ENCODE peak calls at places on chromosomes 12 and 14, in eight cellular contexts. U is astrocyte of the spinal cord; P is epithelial cell of esophagus; Z is activated CD8-positive, alpha-beta T cell treated with anti-CD3 and anti-CD28 coated beads for 36 hours; D is upper lobe of right lung; A is HL-60; T is fibroblast of pulmonary artery; Q is heart right ventricle. N is an unnamed sample.

GRCh38 chr14:59890676-59891075 is 20.1 kb upstream of the RTN1 start:
- DNase-seq in U (no peak), P (no peak), Z (no peak), D (no peak), A (no peak), T (no peak), Q (no peak), N (no peak)

GRCh38 chr14:100070310-100070709 is 5.1 kb downstream of the EVL start:
- DNase-seq in U (no peak), P (no peak), Z (peak; percentile 67), D (no peak), A (no peak), T (no peak), Q (no peak), N (no peak)

GRCh38 chr12:6644903-6645302 is 2.3 kb downstream of the ACRBP start:
- DNase-seq in U (no peak), P (no peak), Z (no peak), D (no peak), A (no peak), T (no peak), Q (peak; percentile 37), N (no peak)

GRCh38 chr14:96257900-96258299 is 1.9 kb downstream of the BDKRB1 start:
- DNase-seq in U (no peak), P (no peak), Z (no peak), D (no peak), A (no peak), T (no peak), Q (no peak), N (no peak)

GRCh38 chr12:93103154-93103553 is 174.1 kb upstream of the EEA1 start:
- DNase-seq in U (no peak), P (no peak), Z (no peak), D (no peak), A (no peak), T (no peak), Q (no peak), N (no peak)

GRCh38 chr14:72595152-72595551 is 298.7 kb downstream of the DPF3 start:
- DNase-seq in U (no peak), P (no peak), Z (no peak), D (no peak), A (no peak), T (no peak), Q (no peak), N (no peak)

GRCh38 chr14:91339076-91339475 is 78.5 kb downstream of the CCDC88C start:
- DNase-seq in U (no peak), P (no peak), Z (no peak), D (no peak), A (no peak), T (no peak), Q (no peak), N (no peak)

GRCh38 chr12:76556373-76556772 is 3.2 kb downstream of the OSBPL8 start:
- DNase-seq in U (no peak), P (peak; percentile 16), Z (no peak), D (no peak), A (no peak), T (no peak), Q (no peak), N (no peak)

GRCh38 chr12:108565976-108566375 is 3.6 kb downstream of the ISCU start:
- DNase-seq in U (peak; percentile 68), P (peak; percentile 96), Z (peak; percentile 81), D (peak; percentile 89), A (peak; percentile 88), T (peak; percentile 86), Q (peak; percentile 74), N (peak; percentile 76)

GRCh38 chr14:55589171-55589570 is 9.2 kb downstream of the KTN1 start:
- DNase-seq in U (no peak), P (peak; percentile 37), Z (no peak), D (no peak), A (no peak), T (no peak), Q (no peak), N (no peak)

GRCh38 chr12:89217472-89217871 is 134.8 kb downstream of the DUSP6 start:
- DNase-seq in U (no peak), P (peak; percentile 69), Z (no peak), D (no peak), A (no peak), T (no peak), Q (no peak), N (no peak)

GRCh38 chr12:123621101-123621500 is 12.4 kb downstream of the EIF2B1 start:
- DNase-seq in U (no peak), P (peak; percentile 4), Z (no peak), D (no peak), A (no peak), T (no peak), Q (no peak), N (no peak)

GRCh38 chr12:26723379-26724308 is 109.3 kb downstream of the ITPR2 start:
- DNase-seq in U (peak; percentile 84), P (peak; percentile 60), Z (no peak), D (no peak), A (no peak), T (peak; percentile 76), Q (no peak), N (no peak)

GRCh38 chr12:92215358-92215757 is 69.7 kb upstream of the BTG1 start:
- DNase-seq in U (no peak), P (no peak), Z (no peak), D (no peak), A (no peak), T (no peak), Q (no peak), N (no peak)

GRCh38 chr14:36383674-36384421 is 63.4 kb upstream of the MBIP start:
- DNase-seq in U (no peak), P (peak; percentile 82), Z (no peak), D (peak; percentile 75), A (no peak), T (no peak), Q (peak; percentile 58), N (no peak)

GRCh38 chr12:62917939-62918338 is 17.0 kb downstream of the PPM1H start:
- DNase-seq in U (no peak), P (no peak), Z (no peak), D (no peak), A (no peak), T (no peak), Q (no peak), N (no peak)

GRCh38 chr12:81627336-81628189 is 131.6 kb downstream of the PPFIA2 start:
- DNase-seq in U (peak; percentile 69), P (peak; percentile 57), Z (no peak), D (no peak), A (no peak), T (peak; percentile 72), Q (no peak), N (no peak)

GRCh38 chr12:57759360-57759980 is 4.6 kb downstream of the MARCHF9 start:
- DNase-seq in U (no peak), P (peak; percentile 73), Z (peak; percentile 58), D (no peak), A (no peak), T (peak; percentile 40), Q (no peak), N (no peak)
- TF ChIP-seq CTCF in U (peak; percentile 46), P (peak; percentile 73), Z (peak; percentile 69), D (peak; percentile 47), A (peak; percentile 22), T (peak; percentile 53), Q (peak; percentile 44), N (no peak)

GRCh38 chr12:47818701-47819543 is 781 bp downstream of the HDAC7 start:
- DNase-seq in U (no peak), P (no peak), Z (peak; percentile 58), D (peak; percentile 91), A (no peak), T (peak; percentile 36), Q (peak; percentile 83), N (no peak)

GRCh38 chr12:47816646-47817271 is 2.9 kb downstream of the HDAC7 start:
- DNase-seq in U (no peak), P (no peak), Z (no peak), D (peak; percentile 53), A (no peak), T (peak; percentile 39), Q (no peak), N (no peak)

GRCh38 chr12:47817272-47818006 is 2.3 kb downstream of the HDAC7 start:
- DNase-seq in U (no peak), P (no peak), Z (peak; percentile 32), D (peak; percentile 58), A (no peak), T (no peak), Q (no peak), N (no peak)

GRCh38 chr12:47818382-47818700 is 1.4 kb downstream of the HDAC7 start:
- DNase-seq in U (peak; percentile 32), P (no peak), Z (peak; percentile 69), D (no peak), A (no peak), T (no peak), Q (no peak), N (no peak)

GRCh38 chr12:47818007-47818376 is 1.7 kb downstream of the HDAC7 start:
- DNase-seq in U (no peak), P (no peak), Z (no peak), D (peak; percentile 43), A (no peak), T (no peak), Q (no peak), N (no peak)
- TF ChIP-seq CTCF in U (no peak), P (peak; percentile 19), Z (no peak), D (no peak), A (no peak), T (no peak), Q (no peak), N (no peak)

DNA sequence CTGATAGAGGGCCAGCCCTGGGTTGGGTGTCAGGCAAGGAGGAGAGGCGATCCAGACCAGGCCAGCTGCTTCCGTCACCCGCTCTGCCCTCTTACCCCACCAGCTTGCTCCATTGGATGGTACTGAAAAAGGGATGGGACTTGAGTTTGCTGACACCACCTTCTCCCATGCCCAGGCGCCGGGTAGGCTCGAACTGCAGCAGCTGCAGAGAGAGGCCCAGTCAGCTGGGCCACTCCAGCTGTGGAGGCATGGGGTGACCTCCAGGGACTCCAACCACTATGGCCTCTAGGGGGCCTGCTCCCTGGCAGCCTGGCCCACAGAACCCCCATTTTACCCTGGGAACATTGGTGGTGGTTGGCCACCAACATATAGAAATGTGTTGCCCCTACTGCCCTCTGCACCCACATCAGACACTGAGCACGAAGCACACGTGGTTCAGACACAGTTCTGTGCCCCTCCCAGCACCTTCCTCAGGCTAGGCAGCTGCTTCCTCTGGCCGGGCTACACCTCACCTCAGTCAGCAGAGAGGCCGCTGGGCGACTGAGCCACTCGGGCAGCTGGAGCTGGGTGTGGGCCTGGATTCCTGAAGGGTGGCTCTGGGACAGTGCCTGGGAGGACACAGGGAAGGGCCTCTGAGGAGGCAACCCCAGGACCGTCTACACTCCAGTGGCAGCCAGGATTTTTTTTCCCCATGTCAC is 16.0 kb downstream of the RPS6KL1 start:
- DNase-seq in U (no peak), P (no peak), Z (no peak), D (no peak), A (no peak), T (no peak), Q (no peak), N (no peak)
- TF ChIP-seq CTCF in U (peak; percentile 36), P (peak; percentile 17), Z (peak; percentile 19), D (no peak), A (no peak), T (no peak), Q (no peak), N (no peak)

DNA sequence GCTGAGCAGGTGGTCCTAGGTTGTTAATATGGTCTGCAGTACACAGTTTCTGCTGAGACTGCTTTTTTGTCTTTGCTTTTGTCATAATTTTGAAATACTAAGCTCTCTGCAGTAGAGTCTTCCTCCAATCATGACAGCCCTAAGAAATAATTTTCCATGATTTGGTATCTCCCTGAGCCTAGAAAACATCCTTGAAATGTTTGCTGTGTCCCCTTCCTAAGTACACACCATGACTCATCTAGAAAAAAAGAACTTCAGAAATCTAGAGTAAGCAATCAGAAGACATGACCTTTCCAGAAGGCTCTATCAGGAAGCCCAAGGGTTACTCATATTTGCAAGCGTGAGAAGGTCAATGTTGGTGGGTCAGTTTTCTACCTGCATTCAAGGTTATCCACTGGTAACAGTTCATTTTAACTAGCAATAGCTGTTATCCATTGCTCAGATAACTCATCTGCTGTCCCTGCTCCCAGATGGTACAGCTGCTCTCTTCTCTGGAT is 16.4 kb downstream of the DAD1 start:
- DNase-seq in U (peak; percentile 53), P (no peak), Z (no peak), D (no peak), A (no peak), T (peak; percentile 85), Q (no peak), N (no peak)
- TF ChIP-seq CTCF in U (no peak), P (no peak), Z (no peak), D (no peak), A (no peak), T (no peak), Q (no peak), N (no peak)